ENCODE peak calls at places on chromosomes 16 and 17, in ten cellular contexts. G is colonic mucosa, Y is right atrium auricular region, K is pancreas, H is thoracic aorta, U is cardiac fibroblast, J is transverse colon, Z is coronary artery, D is heart left ventricle, Q is AG10803. V is an unnamed sample.

GRCh38 chr17:49830605-49831004 is 17.3 kb downstream of the TAC4 start:
- DNase-seq in G (no peak), Y (no peak), K (no peak), H (no peak), U (peak; percentile 15), J (no peak), Z (no peak), D (no peak), Q (no peak), V (no peak)

GRCh38 chr16:81798311-81799137 is 19.4 kb downstream of the PLCG2 start:
- DNase-seq in G (no peak), Y (no peak), K (no peak), H (no peak), U (no peak), J (peak; percentile 36), Z (no peak), D (no peak), Q (no peak), V (no peak)

GRCh38 chr17:72125226-72125651 is 4.4 kb downstream of the SOX9 start:
- DNase-seq in G (peak; percentile 25), Y (no peak), K (no peak), H (no peak), U (no peak), J (peak; percentile 21), Z (no peak), D (no peak), Q (no peak), V (no peak)

GRCh38 chr17:55606431-55606830 is 95.2 kb upstream of the SMIM36 start:
- DNase-seq in G (no peak), Y (no peak), K (no peak), H (no peak), U (no peak), J (no peak), Z (no peak), D (no peak), Q (no peak), V (no peak)

GRCh38 chr17:28145348-28145747 is 102.9 kb downstream of the NLK start:
- DNase-seq in G (no peak), Y (no peak), K (no peak), H (no peak), U (peak; percentile 51), J (no peak), Z (no peak), D (no peak), Q (peak; percentile 61), V (peak; percentile 8)

GRCh38 chr17:31674717-31675349 is 184.2 kb downstream of the COPRS start:
- DNase-seq in G (no peak), Y (no peak), K (no peak), H (no peak), U (peak; percentile 60), J (no peak), Z (peak; percentile 68), D (no peak), Q (no peak), V (peak; percentile 71)

GRCh38 chr16:58638148-58639036 is 8.8 kb upstream of the CNOT1 start:
- DNase-seq in G (no peak), Y (no peak), K (no peak), H (no peak), U (peak; percentile 89), J (peak; percentile 35), Z (no peak), D (peak; percentile 52), Q (peak; percentile 92), V (peak; percentile 89)

GRCh38 chr17:80819422-80820164 is 172.0 kb upstream of the CHMP6 start:
- DNase-seq in G (no peak), Y (no peak), K (peak; percentile 22), H (no peak), U (no peak), J (peak; percentile 5), Z (no peak), D (no peak), Q (no peak), V (no peak)

GRCh38 chr17:41315814-41316430 is 412 bp upstream of the KRTAP17-1 start:
- DNase-seq in G (no peak), Y (no peak), K (no peak), H (no peak), U (no peak), J (no peak), Z (no peak), D (no peak), Q (no peak), V (no peak)

GRCh38 chr17:47882695-47883588 is 13.1 kb upstream of the SP2 start:
- DNase-seq in G (no peak), Y (no peak), K (no peak), H (no peak), U (no peak), J (no peak), Z (no peak), D (no peak), Q (no peak), V (no peak)

GRCh38 chr17:80441133-80441578 is 26.2 kb downstream of the ENDOV start:
- DNase-seq in G (no peak), Y (no peak), K (peak; percentile 71), H (no peak), U (peak; percentile 33), J (no peak), Z (no peak), D (peak; percentile 50), Q (peak; percentile 11), V (peak; percentile 34)

GRCh38 chr16:76669288-76669687 is 392.1 kb downstream of the CNTNAP4 start:
- DNase-seq in G (no peak), Y (no peak), K (no peak), H (no peak), U (no peak), J (no peak), Z (no peak), D (no peak), Q (no peak), V (no peak)

GRCh38 chr16:76670125-76670857 is 393.1 kb downstream of the CNTNAP4 start:
- DNase-seq in G (no peak), Y (no peak), K (no peak), H (no peak), U (no peak), J (no peak), Z (no peak), D (no peak), Q (no peak), V (no peak)

GRCh38 chr16:76665571-76666275 is 388.5 kb downstream of the CNTNAP4 start:
- DNase-seq in G (no peak), Y (no peak), K (no peak), H (no peak), U (no peak), J (no peak), Z (no peak), D (no peak), Q (no peak), V (no peak)

GRCh38 chr16:76668207-76668725 is 391.1 kb downstream of the CNTNAP4 start:
- DNase-seq in G (no peak), Y (no peak), K (no peak), H (no peak), U (no peak), J (no peak), Z (no peak), D (no peak), Q (no peak), V (no peak)
- TF ChIP-seq CTCF in G (no peak), Y (no peak), K (no peak), H (no peak), U (no peak), J (no peak), Z (no peak), D (no peak), Q (no peak), V (no peak)

DNA sequence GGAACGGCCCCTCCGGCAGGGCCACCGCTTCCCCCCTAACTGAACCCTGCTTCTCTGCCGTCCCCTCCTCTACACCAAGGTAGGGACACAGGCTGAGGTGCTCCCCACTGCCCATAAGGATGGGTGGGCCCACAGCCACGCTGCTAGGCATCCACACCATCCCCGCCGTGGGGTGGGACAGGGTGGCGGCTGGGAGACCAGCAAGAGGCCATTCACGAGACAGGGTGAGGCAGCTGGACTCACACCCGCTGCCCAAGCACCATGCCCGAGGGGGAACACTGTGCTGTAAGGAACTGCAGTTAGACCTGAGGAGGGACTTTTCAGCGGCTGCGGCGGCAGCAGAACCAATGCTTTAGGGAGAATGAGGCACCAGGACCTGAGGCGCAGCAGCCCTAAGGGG is 47.5 kb upstream of the RRN3 start:
- DNase-seq in G (no peak), Y (no peak), K (peak; percentile 48), H (no peak), U (no peak), J (no peak), Z (no peak), D (no peak), Q (no peak), V (no peak)
- H3K4me3 ChIP-seq in G (no peak overlapping the region), Y (no peak overlapping the region), K (no peak overlapping the region), H (peak overlapping the region; percentile 68), U (no peak overlapping the region), J (no peak overlapping the region), Z (peak overlapping the region; percentile 51), D (no peak overlapping the region), Q (no peak overlapping the region), V (no peak overlapping the region)

GRCh38 chr17:57651996-57652395 is 93.1 kb downstream of the CCDC182 start:
- DNase-seq in G (no peak), Y (no peak), K (no peak), H (no peak), U (no peak), J (no peak), Z (no peak), D (no peak), Q (no peak), V (no peak)

GRCh38 chr17:57652811-57653210 is 92.3 kb downstream of the CCDC182 start:
- DNase-seq in G (no peak), Y (no peak), K (no peak), H (no peak), U (no peak), J (no peak), Z (no peak), D (no peak), Q (no peak), V (no peak)

GRCh38 chr17:57651451-57651850 is 93.6 kb downstream of the CCDC182 start:
- DNase-seq in G (no peak), Y (no peak), K (no peak), H (no peak), U (no peak), J (no peak), Z (no peak), D (no peak), Q (no peak), V (no peak)

GRCh38 chr17:57654040-57654775 is 90.9 kb downstream of the CCDC182 start:
- DNase-seq in G (no peak), Y (no peak), K (no peak), H (no peak), U (no peak), J (no peak), Z (no peak), D (no peak), Q (no peak), V (no peak)

DNA sequence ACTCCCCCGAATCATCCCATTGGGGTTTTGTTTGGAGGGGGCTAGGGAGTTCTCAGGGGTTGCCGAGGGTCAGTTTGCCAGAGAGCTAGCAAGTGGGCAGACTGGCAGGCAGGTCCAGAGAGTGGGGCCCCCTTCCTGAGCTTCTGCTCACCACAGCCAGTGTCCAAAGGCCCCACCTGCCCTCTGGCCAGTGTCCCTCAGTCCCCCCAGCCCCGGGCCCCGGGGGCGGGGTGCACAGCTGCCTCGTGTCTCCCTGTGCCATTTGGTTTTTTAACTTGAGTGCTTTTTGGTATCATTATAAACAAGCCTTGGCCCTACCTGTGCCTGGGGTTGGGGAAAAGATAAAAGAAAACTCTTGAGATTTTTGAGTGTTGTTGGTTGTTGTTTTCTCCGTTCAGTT is 91.8 kb downstream of the CCDC182 start:
- DNase-seq in G (no peak), Y (no peak), K (no peak), H (no peak), U (no peak), J (no peak), Z (no peak), D (no peak), Q (no peak), V (no peak)
- TF ChIP-seq CTCF in G (no peak), Y (no peak), K (no peak), H (no peak), U (no peak), J (no peak), Z (no peak), D (no peak), Q (no peak), V (no peak)

GRCh38 chr17:50944902-50945720 is 79.0 kb upstream of the TOB1 start:
- DNase-seq in G (no peak), Y (no peak), K (no peak), H (no peak), U (no peak), J (peak; percentile 6), Z (peak; percentile 46), D (no peak), Q (no peak), V (no peak)
- H3K4me3 ChIP-seq in G (peak overlapping the region; percentile 42), Y (peak overlapping the region; percentile 41), K (peak overlapping the region; percentile 39), H (peak overlapping the region; percentile 72), U (no peak overlapping the region), J (peak overlapping the region; percentile 40), Z (peak overlapping the region; percentile 63), D (peak overlapping the region; percentile 71), Q (no peak overlapping the region), V (no peak overlapping the region)